ENCODE peak calls at places on chromosomes 4 and X, in five cellular contexts. D is ELF-1; C is M059J; H is PC-9; T is activated naive CD8-positive, alpha-beta T cell treated with anti-CD3 and anti-CD28 coated beads, Interleukin-2, amount 10 ng/mL, durations not matched to agents 7 days and 5 days. A is an unnamed sample.
A peak's percentile ranks its signal among the peaks of the same experiment; 100 is the strongest.

GRCh38 chrX:148593146-148593545 is 92.7 kb downstream of the AFF2 start:
- DNase-seq in C (no peak), D (no peak), T (no peak), H (no peak), A (no peak)

GRCh38 chr4:19803406-19803805 is 448.3 kb upstream of the SLIT2 start:
- DNase-seq in D (no peak), C (peak; percentile 56), T (no peak), H (no peak), A (no peak)

GRCh38 chr4:111228874-111229273 is 606.0 kb upstream of the PITX2 start:
- DNase-seq in H (no peak), C (peak; percentile 76), D (no peak), T (no peak), A (no peak)

GRCh38 chrX:132819885-132820284 is 138.5 kb downstream of the HS6ST2 start:
- DNase-seq in C (no peak), T (no peak), H (no peak), D (no peak), A (no peak)

GRCh38 chr4:186570193-186570996 is 15.0 kb upstream of the MTNR1A start:
- DNase-seq in C (peak; percentile 45), D (peak; percentile 45), T (no peak), H (peak; percentile 14), A (no peak)

GRCh38 chr4:795726-796119 is 30.2 kb downstream of the CPLX1 start:
- DNase-seq in T (no peak), H (no peak), D (no peak), C (no peak), A (no peak)

GRCh38 chr4:80362578-80363181 is 27.1 kb downstream of the CFAP299 start:
- DNase-seq in T (peak; percentile 53), H (peak; percentile 30), C (peak; percentile 36), D (peak; percentile 39), A (no peak)

GRCh38 chrX:84340981-84341380 is 153.0 kb upstream of the RPS6KA6 start:
- DNase-seq in H (no peak), D (no peak), C (peak; percentile 15), T (no peak), A (no peak)

GRCh38 chr4:74202062-74202586 is 44.2 kb downstream of the MTHFD2L start:
- DNase-seq in C (peak; percentile 68), D (no peak), T (no peak), H (no peak), A (no peak)

GRCh38 chr4:70564033-70564432 is 28.0 kb upstream of the AMBN start:
- DNase-seq in T (no peak), D (peak; percentile 35), C (no peak), H (no peak), A (no peak)

GRCh38 chrX:115894087-115894486 is 276.5 kb upstream of the AGTR2 start:
- DNase-seq in D (peak; percentile 51), T (no peak), C (peak; percentile 56), H (peak; percentile 45), A (no peak)

GRCh38 chr4:15754323-15754722 is 23.8 kb upstream of the CD38 start:
- DNase-seq in D (no peak), T (no peak), H (no peak), C (peak; percentile 85), A (no peak)

GRCh38 chr4:168882650-168883233 is 127.3 kb downstream of the CBR4 start:
- DNase-seq in H (peak; percentile 45), D (no peak), T (no peak), C (peak; percentile 50), A (no peak)

GRCh38 chr4:130747842-130748241 is 1651.9 kb downstream of the C4orf33 start:
- DNase-seq in D (no peak), H (no peak), T (no peak), C (no peak), A (no peak)

A was measured in keratinocyte.